ENCODE peak calls at places on chromosomes 12 and 14, in five cellular contexts. C is WERI-Rb-1, Y is dorsolateral prefrontal cortex, E is esophagus squamous epithelium, W is pancreas. F is an unnamed sample.

GRCh38 chr12:48454675-48455074 is 17.7 kb upstream of the ANP32D start:
- DNase-seq in C (no peak), Y (no peak), E (no peak), W (no peak), F (no peak)

GRCh38 chr14:55129428-55130193 is 559 bp downstream of the LGALS3 start:
- DNase-seq in C (peak), Y (no peak), E (no peak), W (peak), F (no peak)

GRCh38 chr14:69501362-69501964 is 16.9 kb downstream of the PLEKHD1 start:
- DNase-seq in C (no peak), Y (peak), E (no peak), W (no peak), F (no peak)

GRCh38 chr14:74620497-74620921 is 8.5 kb upstream of the LTBP2 start:
- DNase-seq in C (no peak), Y (no peak), E (no peak), W (no peak), F (no peak)

GRCh38 chr12:73225371-73225937 is 953.3 kb downstream of the TRHDE start:
- DNase-seq in C (no peak), Y (no peak), E (no peak), W (no peak), F (no peak)

GRCh38 chr12:66232258-66232657 is 43.2 kb downstream of the IRAK3 start:
- DNase-seq in C (no peak), Y (no peak), E (no peak), W (no peak), F (no peak)

GRCh38 chr14:50410016-50410530 is 13.4 kb upstream of the CDKL1 start:
- DNase-seq in C (no peak), Y (no peak), E (no peak), W (no peak), F (no peak)

GRCh38 chr12:114476159-114476558 is 70.2 kb upstream of the TBX5 start:
- DNase-seq in C (no peak), Y (no peak), E (no peak), W (no peak), F (no peak)

GRCh38 chr12:47067778-47068431 is 11.5 kb upstream of the PCED1B start:
- DNase-seq in C (no peak), Y (no peak), E (no peak), W (no peak), F (no peak)

GRCh38 chr12:109714141-109714912 is 702 bp downstream of the FAM222A start:
- DNase-seq in C (peak), Y (no peak), E (peak), W (peak), F (no peak)

GRCh38 chr12:65462506-65462905 is 184.0 kb downstream of the MSRB3 start:
- DNase-seq in C (no peak), Y (no peak), E (no peak), W (no peak), F (no peak)

GRCh38 chr12:47828008-47828966 is 8.6 kb upstream of the HDAC7 start:
- DNase-seq in C (no peak), Y (no peak), E (no peak), W (no peak), F (no peak)

GRCh38 chr12:76764856-76765255 is 941 bp downstream of the ZDHHC17 start:
- DNase-seq in C (no peak), Y (no peak), E (no peak), W (no peak), F (peak)

GRCh38 chr14:51430600-51430999 is 190.6 kb downstream of the TMX1 start:
- DNase-seq in C (no peak), Y (no peak), E (no peak), W (no peak), F (no peak)

GRCh38 chr12:94566345-94566744 is 84.0 kb downstream of the TMCC3 start:
- DNase-seq in C (no peak), Y (peak), E (no peak), W (no peak), F (peak)

GRCh38 chr12:65742481-65742971 is 81.8 kb upstream of the HMGA2 start:
- DNase-seq in C (peak), Y (no peak), E (no peak), W (no peak), F (no peak)

GRCh38 chr14:103064978-103065377 is 7.6 kb upstream of the CDC42BPB start:
- DNase-seq in C (no peak), Y (no peak), E (no peak), W (no peak), F (no peak)

GRCh38 chr14:96690713-96691383 is 106.3 kb upstream of the VRK1 start:
- DNase-seq in C (no peak), Y (no peak), E (no peak), W (no peak), F (no peak)

GRCh38 chr14:60652674-60653387 is 3.6 kb upstream of the SIX1 start:
- DNase-seq in C (peak), Y (no peak), E (no peak), W (no peak), F (no peak)

GRCh38 chr14:65287264-65288131 is 125.0 kb upstream of the FUT8 start:
- DNase-seq in C (no peak), Y (no peak), E (no peak), W (no peak), F (no peak)

GRCh38 chr12:116133149-116133548 is 144.3 kb downstream of the MED13L start:
- DNase-seq in C (no peak), Y (no peak), E (no peak), W (no peak), F (no peak)

GRCh38 chr12:47413806-47414205 is 292.0 kb downstream of the RPAP3 start:
- DNase-seq in C (no peak), Y (no peak), E (no peak), W (no peak), F (no peak)

GRCh38 chr12:116687888-116688287 is 50.0 kb downstream of the SPRING1 start:
- DNase-seq in C (peak), Y (no peak), E (no peak), W (no peak), F (no peak)

GRCh38 chr14:52950410-52950897 is 396 bp downstream of the FERMT2 start:
- DNase-seq in C (peak), Y (peak), E (no peak), W (peak), F (peak)

GRCh38 chr14:26448181-26448855 is 149.5 kb downstream of the NOVA1 start:
- DNase-seq in C (no peak), Y (no peak), E (no peak), W (no peak), F (no peak)

GRCh38 chr12:89349814-89350213 is 2.5 kb downstream of the DUSP6 start:
- DNase-seq in C (no peak), Y (no peak), E (no peak), W (no peak), F (no peak)

GRCh38 chr12:5345534-5345933 is 86.4 kb upstream of the NTF3 start:
- DNase-seq in C (no peak), Y (no peak), E (no peak), W (no peak), F (no peak)

GRCh38 chr12:126926023-126926600 is 1340.9 kb upstream of the TMEM132C start:
- DNase-seq in C (peak), Y (no peak), E (no peak), W (no peak), F (no peak)

GRCh38 chr12:13576935-13577334 is 380.4 kb downstream of the EMP1 start:
- DNase-seq in C (no peak), Y (no peak), E (no peak), W (no peak), F (no peak)
- H3K27ac ChIP-seq in C (peak), Y (no peak), E (no peak), W (no peak), F (no peak)

GRCh38 chr12:124428792-124429281 is 133.9 kb downstream of the RFLNA start:
- DNase-seq in C (no peak), Y (no peak), E (no peak), W (no peak), F (no peak)

GRCh38 chr12:124430491-124430890 is 135.6 kb downstream of the RFLNA start:
- DNase-seq in C (no peak), Y (no peak), E (no peak), W (no peak), F (no peak)

GRCh38 chr12:124426594-124427550 is 132.0 kb downstream of the RFLNA start:
- DNase-seq in C (peak), Y (no peak), E (no peak), W (no peak), F (no peak)

GRCh38 chr12:124428136-124428791 is 133.4 kb downstream of the RFLNA start:
- DNase-seq in C (peak), Y (no peak), E (no peak), W (no peak), F (no peak)

GRCh38 chr12:124429535-124429934 is 134.6 kb downstream of the RFLNA start:
- DNase-seq in C (no peak), Y (no peak), E (no peak), W (no peak), F (no peak)
- H3K27ac ChIP-seq in C (peak), Y (no peak), E (no peak), W (no peak), F (no peak)

GRCh38 chr12:104650541-104650940 is 193.8 kb downstream of the CHST11 start:
- DNase-seq in C (no peak), Y (no peak), E (no peak), W (no peak), F (no peak)

GRCh38 chr12:104649913-104650312 is 193.2 kb downstream of the CHST11 start:
- DNase-seq in C (no peak), Y (no peak), E (no peak), W (no peak), F (no peak)

GRCh38 chr12:104649217-104649834 is 192.6 kb downstream of the CHST11 start:
- DNase-seq in C (no peak), Y (no peak), E (no peak), W (no peak), F (no peak)

GRCh38 chr12:104651812-104652211 is 195.1 kb downstream of the CHST11 start:
- DNase-seq in C (no peak), Y (no peak), E (no peak), W (no peak), F (no peak)

GRCh38 chr12:104648746-104649145 is 192.0 kb downstream of the CHST11 start:
- DNase-seq in C (no peak), Y (no peak), E (no peak), W (no peak), F (no peak)
- H3K27ac ChIP-seq in C (no peak), Y (no peak), E (no peak), W (no peak), F (no peak)

GRCh38 chr12:23640754-23641153 is 308.7 kb downstream of the SOX5 start:
- DNase-seq in C (peak), Y (no peak), E (no peak), W (no peak), F (no peak)
- H3K27ac ChIP-seq in C (peak), Y (no peak), E (no peak), W (no peak), F (peak)